ENCODE peak calls at places on chromosomes 3 and 15, in four cellular contexts. A is body of pancreas, X is HFFc6, E is breast epithelium. O is an unnamed sample.

GRCh38 chr3:64730651-64731050 is 42.9 kb upstream of the ADAMTS9 start:
- DNase-seq in A (no peak), X (no peak), E (no peak), O (no peak)

GRCh38 chr3:77939726-77940125 is 899.8 kb downstream of the ROBO2 start:
- DNase-seq in A (no peak), X (no peak), E (no peak), O (no peak)

GRCh38 chr3:177536873-177537272 is 339.6 kb upstream of the TBL1XR1 start:
- DNase-seq in A (no peak), X (no peak), E (no peak), O (no peak)

GRCh38 chr3:194572131-194572789 is 61.0 kb downstream of the TMEM44 start:
- DNase-seq in A (peak), X (peak), E (no peak), O (no peak)

GRCh38 chr3:197454014-197454413 is 101.8 kb downstream of the BDH1 start:
- DNase-seq in A (no peak), X (peak), E (no peak), O (peak)

GRCh38 chr3:111899966-111900365 is 40.9 kb downstream of the PHLDB2 start:
- DNase-seq in A (no peak), X (no peak), E (no peak), O (no peak)

GRCh38 chr3:194691481-194692281 is 6.0 kb downstream of the FAM43A start:
- DNase-seq in A (no peak), X (no peak), E (no peak), O (no peak)

GRCh38 chr15:55277116-55277564 is 12.5 kb downstream of the RAB27A start:
- DNase-seq in A (no peak), X (no peak), E (no peak), O (no peak)

GRCh38 chr3:119731545-119732343 is 28.9 kb downstream of the CFAP91 start:
- DNase-seq in A (no peak), X (peak), E (no peak), O (no peak)

GRCh38 chr3:196327405-196327804 is 9.4 kb upstream of the DYNLT2B start:
- DNase-seq in A (no peak), X (no peak), E (no peak), O (no peak)

GRCh38 chr3:8223766-8224165 is 277.9 kb upstream of the LMCD1 start:
- DNase-seq in A (no peak), X (no peak), E (no peak), O (no peak)

GRCh38 chr3:43872901-43873300 is 182.2 kb downstream of the ABHD5 start:
- DNase-seq in A (no peak), X (peak), E (no peak), O (no peak)

GRCh38 chr15:25347707-25348106 is 91.1 kb downstream of the UBE3A start:
- DNase-seq in A (no peak), X (no peak), E (no peak), O (no peak)

GRCh38 chr3:134597390-134597975 is 53.3 kb downstream of the KY start:
- DNase-seq in A (no peak), X (no peak), E (no peak), O (no peak)

GRCh38 chr3:101695779-101696372 is 9.4 kb upstream of the RPL24 start:
- DNase-seq in A (no peak), X (peak), E (no peak), O (no peak)

GRCh38 chr3:64489361-64490044 is 198.3 kb downstream of the ADAMTS9 start:
- DNase-seq in A (peak), X (no peak), E (peak), O (peak)

GRCh38 chr3:124266517-124266916 is 274.6 kb upstream of the ROPN1 start:
- DNase-seq in A (no peak), X (no peak), E (no peak), O (no peak)

GRCh38 chr3:109137766-109138165 is 1.2 kb downstream of the C3orf85 start:
- DNase-seq in A (no peak), X (no peak), E (no peak), O (no peak)

GRCh38 chr15:35293353-35294130 is 208.4 kb upstream of the NANOGP8 start:
- DNase-seq in A (no peak), X (peak), E (no peak), O (no peak)
- TF ChIP-seq CTCF in A (no peak), X (peak), E (no peak), O (no peak)

DNA sequence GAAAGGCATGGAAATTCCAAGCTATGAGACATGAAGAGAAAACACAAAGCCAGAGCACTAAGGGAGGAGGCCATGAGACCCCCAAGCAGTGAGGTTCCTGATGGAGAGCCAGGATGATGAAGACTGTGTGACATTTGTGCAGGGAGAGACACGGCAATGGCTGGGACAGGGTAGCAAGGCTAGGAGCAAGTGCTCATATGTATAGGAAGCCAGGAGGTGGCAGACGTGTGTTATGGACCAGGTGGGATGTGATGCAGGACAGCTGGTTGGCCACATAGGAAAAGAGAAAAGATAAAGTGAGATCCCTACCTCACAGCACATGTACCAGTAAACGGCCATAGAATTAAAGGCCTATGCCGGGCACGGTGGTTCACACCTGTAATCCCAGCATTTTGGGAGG is 112.7 kb downstream of the APBA2 start:
- DNase-seq in A (no peak), X (no peak), E (no peak), O (no peak)
- TF ChIP-seq CTCF in A (no peak), X (no peak), E (no peak), O (no peak)

DNA sequence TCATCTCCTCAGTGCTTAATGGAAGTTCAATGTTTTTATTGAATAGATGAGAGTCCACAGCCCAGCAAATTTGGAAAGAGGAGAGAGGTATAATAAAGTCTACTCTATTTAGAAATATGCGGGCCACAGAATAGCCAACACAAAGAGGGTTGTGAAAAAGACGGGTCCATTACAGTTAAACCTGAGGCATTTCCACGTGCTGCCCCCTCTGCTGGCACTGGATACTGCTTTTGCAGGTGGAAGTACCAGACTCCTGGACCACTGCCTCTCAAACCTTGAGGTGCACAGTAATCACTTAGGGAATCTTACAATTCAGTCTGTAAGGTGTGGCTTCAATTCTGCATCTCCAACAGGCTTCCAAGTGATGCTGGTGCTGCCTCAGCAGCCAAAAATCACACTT is 3.0 kb upstream of the TFDP2 start:
- DNase-seq in A (no peak), X (no peak), E (no peak), O (no peak)
- TF ChIP-seq CTCF in A (no peak), X (peak), E (no peak), O (no peak)

DNA sequence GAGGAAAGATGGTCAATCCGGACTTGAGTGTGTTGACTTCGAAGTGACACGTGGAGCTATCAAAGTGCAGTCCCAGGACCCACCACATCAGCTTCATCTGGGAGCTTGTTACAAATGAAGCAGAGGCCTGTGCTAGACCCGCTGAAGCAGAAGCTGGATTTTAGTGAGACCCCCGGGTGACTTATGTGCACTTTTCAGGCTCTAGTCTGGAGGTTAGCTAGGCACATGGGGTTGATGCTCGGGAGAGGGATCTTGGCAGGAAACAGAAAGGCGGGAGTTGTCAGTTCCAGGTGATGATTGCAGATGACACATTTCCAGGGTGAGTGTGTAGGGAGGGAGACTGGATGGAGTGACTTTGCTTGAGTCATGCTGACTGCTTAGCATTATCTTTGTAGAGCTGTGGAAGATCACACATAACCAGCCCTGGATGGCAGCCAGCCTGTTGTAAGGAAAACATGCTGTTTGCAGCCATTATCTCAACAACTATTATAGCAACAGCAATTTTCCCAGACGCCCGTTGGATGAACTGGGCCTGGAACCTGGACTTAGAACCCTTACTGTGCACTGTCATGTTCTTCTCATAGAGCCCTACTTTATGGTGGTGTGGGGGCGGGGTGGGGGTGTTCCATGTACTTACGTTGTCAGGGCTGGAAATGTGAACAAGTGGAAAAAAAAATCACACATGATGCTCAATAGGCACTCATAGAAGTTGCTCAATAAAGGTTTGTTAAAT is 122.4 kb downstream of the THSD4 start:
- DNase-seq in A (no peak), X (peak), E (no peak), O (peak)
- TF ChIP-seq CTCF in A (no peak), X (peak), E (no peak), O (no peak)

GRCh38 chr3:172199850-172200369 is 160.5 kb downstream of the FNDC3B start:
- DNase-seq in A (no peak), X (no peak), E (no peak), O (no peak)

GRCh38 chr3:172202797-172203196 is 163.4 kb downstream of the FNDC3B start:
- DNase-seq in A (no peak), X (no peak), E (no peak), O (no peak)

GRCh38 chr3:172201136-172201989 is 162.0 kb downstream of the FNDC3B start:
- DNase-seq in A (peak), X (peak), E (peak), O (peak)

GRCh38 chr3:172203522-172204258 is 164.3 kb downstream of the FNDC3B start:
- DNase-seq in A (peak), X (no peak), E (no peak), O (peak)

DNA sequence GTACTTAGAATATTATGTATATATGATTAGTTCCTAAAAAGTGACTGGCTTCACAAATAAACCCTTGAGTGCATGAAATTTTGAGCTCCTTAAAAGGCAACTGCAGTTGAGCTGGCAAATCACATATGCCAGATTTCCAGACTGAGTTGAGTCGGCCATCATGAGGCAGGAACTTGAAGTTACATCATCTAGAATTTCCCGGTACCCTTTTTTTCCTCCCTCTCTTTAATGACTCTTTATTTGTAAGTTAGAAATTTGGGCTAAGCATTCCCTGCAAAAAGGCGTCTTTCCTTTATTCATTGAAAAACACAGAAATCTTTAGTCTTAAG is 162.6 kb downstream of the FNDC3B start:
- DNase-seq in A (no peak), X (peak), E (no peak), O (no peak)
- TF ChIP-seq CTCF in A (no peak), X (no peak), E (no peak), O (no peak)

DNA sequence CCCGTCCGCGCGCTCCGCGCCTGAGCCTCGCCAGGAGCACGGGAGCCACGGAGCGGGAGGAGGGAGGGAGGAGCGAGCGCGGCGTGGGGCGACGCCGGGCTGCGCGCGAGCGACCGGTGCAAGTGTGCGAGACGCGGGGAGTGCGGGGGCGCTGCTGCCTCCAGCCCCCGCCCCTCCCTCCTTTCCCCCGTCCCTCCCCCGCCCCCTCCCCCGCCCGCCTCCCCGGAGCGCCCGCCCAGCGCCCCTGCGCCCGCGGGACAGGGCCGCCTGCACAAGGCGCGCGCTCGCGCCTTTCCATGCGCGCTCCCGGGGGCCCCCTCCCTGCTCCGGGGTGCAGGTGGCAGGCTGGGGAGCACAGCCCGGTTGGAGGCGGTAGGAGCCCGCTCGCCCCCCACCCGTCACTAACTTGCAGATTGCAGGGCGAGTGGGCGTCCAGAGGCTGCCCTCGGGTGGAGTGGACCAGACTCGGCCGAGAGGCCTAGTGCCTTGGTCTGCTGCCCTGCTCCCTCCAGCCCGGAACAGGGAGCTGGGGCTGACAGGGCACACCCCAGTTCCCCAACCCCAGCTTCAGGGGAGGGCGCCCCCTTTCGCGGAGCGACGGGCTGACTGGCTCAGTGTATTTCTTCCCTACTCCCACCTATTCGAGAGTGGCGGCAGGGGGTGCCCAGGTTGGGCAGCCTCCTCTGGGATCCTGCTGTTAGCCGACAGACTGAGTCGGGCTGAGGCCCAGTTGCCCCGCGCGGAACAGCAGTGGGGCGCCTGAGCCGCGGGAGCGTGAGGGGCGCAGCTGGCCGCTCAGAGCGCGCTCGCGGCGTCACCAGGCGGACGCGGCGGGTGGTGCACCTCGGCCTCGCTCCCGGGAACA is at the start of gene WNT7A:
- DNase-seq in A (peak), X (no peak), E (no peak), O (peak)
- TF ChIP-seq CTCF in A (peak), X (peak), E (no peak), O (no peak)

GRCh38 chr3:78990164-78990563 is 777.6 kb downstream of the ROBO1 start:
- DNase-seq in A (no peak), X (no peak), E (no peak), O (no peak)

GRCh38 chr3:78992400-78992799 is 775.4 kb downstream of the ROBO1 start:
- DNase-seq in A (no peak), X (no peak), E (no peak), O (no peak)

GRCh38 chr3:78992830-78993229 is 775.0 kb downstream of the ROBO1 start:
- DNase-seq in A (no peak), X (no peak), E (no peak), O (no peak)

GRCh38 chr3:78993375-78993774 is 774.4 kb downstream of the ROBO1 start:
- DNase-seq in A (no peak), X (no peak), E (no peak), O (no peak)

DNA sequence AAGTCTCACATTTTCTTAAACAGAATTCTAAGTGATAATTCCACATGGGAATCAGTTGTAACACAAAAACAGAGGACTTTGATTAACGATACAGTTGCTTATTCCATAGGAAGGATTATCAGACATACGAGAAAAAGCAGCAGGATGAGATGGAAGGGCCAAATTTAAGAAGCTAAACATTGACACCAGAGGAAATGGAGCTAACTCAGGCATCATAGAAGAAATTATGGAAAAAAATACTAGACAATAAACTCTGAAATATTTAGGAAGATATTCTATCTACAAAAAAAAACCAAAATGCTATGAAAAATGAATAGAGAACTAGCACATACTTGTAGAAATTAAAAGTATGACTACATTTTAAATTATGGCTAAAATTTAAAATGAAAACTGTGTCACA is 776.1 kb downstream of the ROBO1 start:
- DNase-seq in A (no peak), X (no peak), E (no peak), O (no peak)
- TF ChIP-seq CTCF in A (no peak), X (no peak), E (no peak), O (no peak)